ENCODE peak calls at places on chromosomes 4 and X, in four cellular contexts. A is neuronal stem cell, E is heart right ventricle, D is HepG2. C is an unnamed sample.
A peak's percentile ranks its signal among the peaks of the same experiment; 100 is the strongest.

GRCh38 chrX:124274438-124275166 is 57.9 kb upstream of the TEX13D start:
- DNase-seq in A (no peak), E (peak; percentile 10), D (no peak), C (no peak)

GRCh38 chrX:119948381-119948780 is 4.8 kb upstream of the NKAP start:
- DNase-seq in A (no peak), E (no peak), D (no peak), C (no peak)

GRCh38 chrX:153365670-153366069 is 31.7 kb downstream of the ZNF275 start:
- DNase-seq in A (no peak), E (no peak), D (no peak), C (no peak)

GRCh38 chr4:169330095-169330494 is 59.3 kb upstream of the SH3RF1 start:
- DNase-seq in A (no peak), E (no peak), D (no peak), C (no peak)

GRCh38 chr4:42385534-42385933 is 11.8 kb upstream of the SHISA3 start:
- DNase-seq in A (no peak), E (no peak), D (no peak), C (no peak)

GRCh38 chr4:7691992-7692391 is 247.7 kb downstream of the AFAP1 start:
- DNase-seq in A (no peak), E (no peak), D (no peak), C (no peak)

GRCh38 chr4:182339246-182339645 is 96.0 kb downstream of the TENM3 start:
- DNase-seq in A (no peak), E (no peak), D (no peak), C (no peak)

GRCh38 chr4:48778431-48779094 is 1.5 kb downstream of the FRYL start:
- DNase-seq in A (no peak), E (no peak), D (peak; percentile 19), C (no peak)

GRCh38 chr4:37802068-37802666 is 24.3 kb upstream of the PGM2 start:
- DNase-seq in A (peak; percentile 15), E (no peak), D (peak; percentile 78), C (no peak)

GRCh38 chr4:119977135-119977534 is 89.5 kb downstream of the MAD2L1 start:
- DNase-seq in A (no peak), E (no peak), D (no peak), C (no peak)

GRCh38 chr4:183823394-183823793 is 81.7 kb upstream of the STOX2 start:
- DNase-seq in A (no peak), E (peak; percentile 34), D (no peak), C (no peak)

GRCh38 chrX:50157545-50158125 is 43.2 kb downstream of the AKAP4 start:
- DNase-seq in A (no peak), E (no peak), D (no peak), C (no peak)

GRCh38 chr4:112916868-112917267 is 132.6 kb upstream of the ANK2 start:
- DNase-seq in A (no peak), E (no peak), D (no peak), C (no peak)

GRCh38 chr4:31349907-31350306 is 629.7 kb downstream of the PCDH7 start:
- DNase-seq in A (peak; percentile 21), E (no peak), D (no peak), C (no peak)

GRCh38 chrX:110401142-110401541 is 42.5 kb downstream of the RTL9 start:
- DNase-seq in A (no peak), E (no peak), D (no peak), C (no peak)

GRCh38 chrX:20418379-20418778 is 151.7 kb upstream of the RPS6KA3 start:
- DNase-seq in A (no peak), E (no peak), D (no peak), C (no peak)

GRCh38 chr4:149347139-149347538 is 468.5 kb downstream of the IQCM start:
- DNase-seq in A (no peak), E (no peak), D (no peak), C (no peak)

GRCh38 chr4:153465583-153465921 is 608 bp upstream of the TMEM131L start:
- DNase-seq in A (no peak), E (peak; percentile 48), D (peak; percentile 37), C (peak; percentile 51)

GRCh38 chrX:136168929-136169735 is 21.8 kb downstream of the FHL1 start:
- DNase-seq in A (peak; percentile 63), E (peak; percentile 28), D (no peak), C (no peak)

GRCh38 chrX:8183281-8183680 is 12.2 kb upstream of the VCX2 start:
- DNase-seq in A (no peak), E (no peak), D (no peak), C (no peak)

GRCh38 chr4:158176108-158176507 is 3.3 kb upstream of the GASK1B start:
- DNase-seq in A (no peak), E (no peak), D (no peak), C (peak; percentile 65)

GRCh38 chr4:786861-787300 is 39.0 kb downstream of the CPLX1 start:
- DNase-seq in A (no peak), E (peak; percentile 63), D (no peak), C (peak; percentile 78)

GRCh38 chr4:82515705-82516104 is 46.1 kb downstream of the TMEM150C start:
- DNase-seq in A (no peak), E (no peak), D (no peak), C (no peak)

GRCh38 chr4:114316789-114317188 is 281.8 kb upstream of the UGT8 start:
- DNase-seq in A (no peak), E (no peak), D (no peak), C (no peak)

GRCh38 chrX:19715711-19716638 is 171.4 kb downstream of the SH3KBP1 start:
- DNase-seq in A (no peak), E (no peak), D (no peak), C (no peak)

GRCh38 chrX:82412851-82413250 is 1095.2 kb upstream of the POU3F4 start:
- DNase-seq in A (peak; percentile 17), E (no peak), D (no peak), C (no peak)

GRCh38 chrX:1412551-1413161 is 20.7 kb upstream of the SLC25A6 start:
- DNase-seq in A (no peak), E (no peak), D (no peak), C (peak; percentile 67)
- H3K36me3 ChIP-seq in A (peaks cover 34% of the 10 kb centered on the region), E (peaks cover 45% of the 10 kb centered on the region), D (peaks cover 31% of the 10 kb centered on the region), C (peaks cover 55% of the 10 kb centered on the region)

GRCh38 chr4:67659065-67659464 is 41.9 kb downstream of the UBA6 start:
- DNase-seq in A (no peak), E (no peak), D (no peak), C (no peak)
- H3K9me3 ChIP-seq in A (peaks cover 9% of the 10 kb centered on the region), E (peaks cover 7% of the 10 kb centered on the region), D (peaks cover 12% of the 10 kb centered on the region), C (no peaks in the 10 kb centered on the region)

GRCh38 chr4:151437505-151437904 is 28.5 kb downstream of the FHIP1A start:
- DNase-seq in A (no peak), E (no peak), D (no peak), C (no peak)
- H3K36me3 ChIP-seq in A (no peaks in the 10 kb centered on the region), E (no peaks in the 10 kb centered on the region), D (no peaks in the 10 kb centered on the region), C (no peaks in the 10 kb centered on the region)

GRCh38 chrX:146224442-146224841 is 406.8 kb downstream of the SLITRK2 start:
- DNase-seq in A (no peak), E (no peak), D (no peak), C (no peak)
- H3K9me3 ChIP-seq in A (no peaks in the 10 kb centered on the region), E (no peaks in the 10 kb centered on the region), D (peaks cover 28% of the 10 kb centered on the region), C (no peaks in the 10 kb centered on the region)

GRCh38 chr4:3520796-3521600 is 11.2 kb downstream of the LRPAP1 start:
- DNase-seq in A (no peak), E (no peak), D (no peak), C (peak; percentile 28)
- H3K36me3 ChIP-seq in A (peaks cover 62% of the 10 kb centered on the region), E (peaks cover 98% of the 10 kb centered on the region), D (peaks cover 75% of the 10 kb centered on the region), C (peaks cover 100% of the 10 kb centered on the region)

GRCh38 chr4:8741513-8742226 is 130.0 kb downstream of the HMX1 start:
- DNase-seq in A (no peak), E (no peak), D (no peak), C (no peak)

GRCh38 chr4:8744083-8744805 is 127.4 kb downstream of the HMX1 start:
- DNase-seq in A (no peak), E (no peak), D (no peak), C (no peak)

GRCh38 chr4:8740666-8741395 is 130.8 kb downstream of the HMX1 start:
- DNase-seq in A (no peak), E (no peak), D (no peak), C (no peak)

GRCh38 chr4:8739820-8740665 is 131.6 kb downstream of the HMX1 start:
- DNase-seq in A (no peak), E (no peak), D (no peak), C (no peak)

DNA sequence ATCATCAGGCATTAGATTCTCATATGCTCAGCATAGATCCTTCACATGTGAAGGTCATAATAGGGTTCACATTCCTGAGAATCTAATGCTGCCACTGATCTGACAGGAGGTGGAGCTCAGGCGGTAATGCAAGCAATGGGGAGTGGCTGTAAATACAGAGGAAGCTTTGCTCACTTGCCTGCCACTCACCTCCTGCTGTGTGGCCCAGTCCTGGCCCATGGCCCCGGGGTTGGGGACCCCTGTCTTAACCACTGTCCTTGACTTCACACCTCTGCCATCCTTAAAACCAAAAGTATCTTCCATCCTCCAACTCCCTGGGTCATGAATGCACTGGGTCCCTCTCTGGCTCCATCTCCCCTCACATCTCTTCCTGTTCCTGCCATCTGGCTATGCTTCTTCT is 129.1 kb downstream of the HMX1 start:
- DNase-seq in A (no peak), E (no peak), D (no peak), C (no peak)
- H3K9me3 ChIP-seq in A (peaks cover 7% of the 10 kb centered on the region), E (no peaks in the 10 kb centered on the region), D (no peaks in the 10 kb centered on the region), C (no peaks in the 10 kb centered on the region)